ENCODE peak calls at places on chromosomes 3 and 15, in six cellular contexts. K is mesendoderm, F is OCI-LY7, Z is PC-3, P is right lobe of liver, O is uterus. W is an unnamed sample.

GRCh38 chr15:35448294-35448693 is 97.7 kb downstream of the DPH6 start:
- DNase-seq in O (no peak), P (no peak), K (no peak), Z (peak; percentile 68), F (no peak), W (peak; percentile 58)

GRCh38 chr3:23738946-23739345 is 66.8 kb upstream of the UBE2E1 start:
- DNase-seq in O (no peak), F (no peak), Z (peak; percentile 95), P (no peak), K (no peak), W (peak; percentile 78)

GRCh38 chr3:116423365-116423764 is 21.9 kb downstream of the LSAMP start:
- DNase-seq in F (no peak), K (no peak), O (no peak), Z (no peak), P (no peak), W (no peak)

GRCh38 chr3:183108002-183108449 is 8.7 kb upstream of the MCCC1 start:
- DNase-seq in Z (peak; percentile 56), K (peak; percentile 70), F (no peak), O (no peak), P (no peak), W (peak; percentile 43)

GRCh38 chr3:25603703-25604102 is 61.0 kb downstream of the TOP2B start:
- DNase-seq in P (no peak), O (no peak), K (no peak), Z (no peak), F (no peak), W (no peak)

GRCh38 chr3:133393204-133393603 is 6.7 kb upstream of the BFSP2 start:
- DNase-seq in O (no peak), F (no peak), K (peak; percentile 42), P (no peak), Z (no peak), W (peak; percentile 46)

GRCh38 chr3:192246847-192247520 is 480.4 kb downstream of the FGF12 start:
- DNase-seq in Z (no peak), O (no peak), K (no peak), F (no peak), P (no peak), W (no peak)

GRCh38 chr3:161142486-161142885 is 37.3 kb upstream of the B3GALNT1 start:
- DNase-seq in Z (peak; percentile 35), O (no peak), F (no peak), P (no peak), K (no peak), W (no peak)

GRCh38 chr3:94176886-94177285 is 114.0 kb downstream of the NSUN3 start:
- DNase-seq in P (no peak), O (no peak), F (no peak), K (no peak), Z (no peak), W (no peak)
- H3K4me3 ChIP-seq in P (no peak overlapping the region), O (no peak overlapping the region), F (no peak overlapping the region), K (no peak overlapping the region), Z (peak overlapping the region; percentile 20), W (no peak overlapping the region)

GRCh38 chr3:55482496-55483195 is 4.5 kb downstream of the WNT5A start:
- DNase-seq in Z (no peak), K (peak; percentile 64), P (no peak), O (peak; percentile 52), F (no peak), W (no peak)

GRCh38 chr3:55483196-55484095 is 3.7 kb downstream of the WNT5A start:
- DNase-seq in K (peak; percentile 61), O (no peak), F (no peak), Z (no peak), P (no peak), W (no peak)

GRCh38 chr3:55481918-55482495 is 5.1 kb downstream of the WNT5A start:
- DNase-seq in O (peak; percentile 50), P (no peak), Z (no peak), K (peak; percentile 64), F (no peak), W (no peak)

GRCh38 chr3:55484191-55484644 is 2.9 kb downstream of the WNT5A start:
- DNase-seq in K (peak; percentile 62), Z (no peak), P (no peak), F (no peak), O (no peak), W (no peak)

GRCh38 chr3:55481067-55481917 is 5.8 kb downstream of the WNT5A start:
- DNase-seq in O (peak; percentile 48), Z (peak; percentile 33), P (no peak), F (no peak), K (peak; percentile 26), W (peak; percentile 22)
- H3K4me3 ChIP-seq in O (peak overlapping the region; percentile 40), Z (peak overlapping the region; percentile 76), P (no peak overlapping the region), F (no peak overlapping the region), K (peak overlapping the region; percentile 75), W (peak overlapping the region; percentile 23)

GRCh38 chr3:13016726-13017255 is 56.4 kb downstream of the IQSEC1 start:
- DNase-seq in K (no peak), F (no peak), P (no peak), Z (no peak), O (no peak), W (no peak)
- H3K4me3 ChIP-seq in K (no peak overlapping the region), F (peak overlapping the region; percentile 64), P (no peak overlapping the region), Z (no peak overlapping the region), O (no peak overlapping the region), W (no peak overlapping the region)

DNA sequence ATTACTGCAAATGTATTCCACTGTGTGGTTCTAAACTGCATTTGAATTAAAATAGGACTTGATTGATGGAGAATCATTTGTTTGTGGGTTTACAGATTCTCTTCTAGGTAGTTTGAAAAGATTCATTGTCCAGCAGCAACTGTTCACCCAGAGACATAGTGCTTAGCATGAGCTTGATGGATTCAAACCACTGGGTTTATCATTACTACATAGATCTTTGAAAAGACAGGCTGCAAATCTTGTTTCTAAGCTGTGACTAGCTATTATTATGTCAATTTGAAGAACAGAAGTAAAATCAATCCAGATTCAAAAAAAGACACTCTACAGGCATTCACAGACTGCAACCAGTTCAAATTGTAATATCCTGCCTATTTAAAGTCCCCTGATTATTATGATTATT is 49.8 kb downstream of the MBNL1 start:
- DNase-seq in F (no peak), Z (no peak), O (no peak), K (no peak), P (no peak), W (no peak)
- H3K4me3 ChIP-seq in F (no peak overlapping the region), Z (no peak overlapping the region), O (no peak overlapping the region), K (no peak overlapping the region), P (no peak overlapping the region), W (no peak overlapping the region)

GRCh38 chr3:125042725-125043406 is 12.9 kb downstream of the HEG1 start:
- DNase-seq in Z (no peak), K (no peak), F (no peak), P (no peak), O (peak; percentile 58), W (no peak)

GRCh38 chr3:125039041-125039896 is 16.5 kb downstream of the HEG1 start:
- DNase-seq in O (no peak), K (peak; percentile 84), F (no peak), Z (no peak), P (no peak), W (no peak)

GRCh38 chr3:125037498-125038150 is 18.2 kb downstream of the HEG1 start:
- DNase-seq in Z (no peak), F (no peak), P (no peak), O (no peak), K (no peak), W (peak; percentile 88)

GRCh38 chr3:125043599-125044151 is 12.1 kb downstream of the HEG1 start:
- DNase-seq in O (peak; percentile 43), F (no peak), P (no peak), Z (no peak), K (no peak), W (no peak)

GRCh38 chr3:125039897-125040175 is 16.0 kb downstream of the HEG1 start:
- DNase-seq in O (no peak), P (no peak), Z (no peak), K (no peak), F (no peak), W (no peak)
- H3K4me3 ChIP-seq in O (no peak overlapping the region), P (no peak overlapping the region), Z (no peak overlapping the region), K (no peak overlapping the region), F (no peak overlapping the region), W (no peak overlapping the region)

GRCh38 chr3:50275996-50276761 is 2.7 kb upstream of the LSMEM2 start:
- DNase-seq in F (no peak), K (no peak), Z (no peak), O (peak; percentile 19), P (no peak), W (no peak)
- H3K4me3 ChIP-seq in F (no peak overlapping the region), K (no peak overlapping the region), Z (no peak overlapping the region), O (no peak overlapping the region), P (no peak overlapping the region), W (no peak overlapping the region)

GRCh38 chr3:164521644-164522043 is 556.7 kb downstream of the SI start:
- DNase-seq in O (no peak), Z (no peak), F (no peak), K (peak; percentile 1), P (no peak), W (no peak)
- H3K4me3 ChIP-seq in O (no peak overlapping the region), Z (no peak overlapping the region), F (no peak overlapping the region), K (no peak overlapping the region), P (no peak overlapping the region), W (no peak overlapping the region)

GRCh38 chr3:94799420-94800060 is 736.7 kb downstream of the NSUN3 start:
- DNase-seq in O (no peak), K (no peak), Z (peak; percentile 75), F (no peak), P (no peak), W (peak; percentile 16)
- H3K4me3 ChIP-seq in O (no peak overlapping the region), K (no peak overlapping the region), Z (no peak overlapping the region), F (no peak overlapping the region), P (no peak overlapping the region), W (no peak overlapping the region)

GRCh38 chr3:94071713-94072284 is 8.9 kb downstream of the NSUN3 start:
- DNase-seq in K (no peak), Z (no peak), P (no peak), F (peak; percentile 39), O (no peak), W (no peak)
- H3K4me3 ChIP-seq in K (no peak overlapping the region), Z (no peak overlapping the region), P (no peak overlapping the region), F (no peak overlapping the region), O (no peak overlapping the region), W (no peak overlapping the region)

W was measured in epithelial cell of esophagus.